ENCODE peak calls at places on chromosomes 6 and 20, in nine cellular contexts. R, H, K, L, J, D, X, O and P are unnamed samples.

GRCh38 chr6:138500867-138501446 is 1.7 kb upstream of the NHSL1 start:
- DNase-seq in R (no peak), L (no peak), O (no peak), J (no peak), H (no peak), X (no peak), K (no peak), D (peak), P (no peak)

GRCh38 chr20:37565134-37565811 is 37.6 kb upstream of the BLCAP start:
- DNase-seq in D (no peak), J (no peak), H (no peak), R (no peak), K (no peak), X (peak), O (no peak), L (no peak), P (no peak)

GRCh38 chr6:74369556-74369993 is 673.6 kb downstream of the CD109 start:
- DNase-seq in H (no peak), J (no peak), X (no peak), L (no peak), K (no peak), D (peak), O (no peak), R (no peak), P (no peak)

GRCh38 chr6:1552296-1552761 is 57.4 kb upstream of the FOXC1 start:
- DNase-seq in J (no peak), R (no peak), H (no peak), O (no peak), X (no peak), L (peak), D (peak), K (no peak), P (no peak)

GRCh38 chr6:39929039-39929732 is 5.1 kb downstream of the MOCS1 start:
- DNase-seq in J (no peak), R (no peak), H (no peak), O (no peak), K (no peak), D (no peak), X (no peak), L (peak), P (no peak)

GRCh38 chr6:87745966-87746721 is 44.1 kb upstream of the AKIRIN2 start:
- DNase-seq in O (no peak), J (no peak), R (no peak), K (no peak), D (no peak), H (no peak), L (no peak), X (no peak), P (no peak)

GRCh38 chr20:3749689-3750639 is 17.5 kb downstream of the HSPA12B start:
- DNase-seq in X (peak), L (peak), D (no peak), R (no peak), K (peak), O (no peak), J (no peak), H (no peak), P (no peak)

GRCh38 chr20:25676164-25676809 is 20.4 kb downstream of the ZNF337 start:
- DNase-seq in O (no peak), X (no peak), R (no peak), J (no peak), K (no peak), H (no peak), L (no peak), D (peak), P (no peak)

GRCh38 chr6:106286746-106287145 is 38.8 kb downstream of the ATG5 start:
- DNase-seq in L (no peak), R (no peak), X (no peak), H (no peak), K (no peak), O (no peak), D (no peak), J (no peak), P (no peak)

GRCh38 chr6:161511455-161512159 is 237.7 kb upstream of the AGPAT4 start:
- DNase-seq in X (no peak), H (no peak), J (no peak), K (no peak), D (no peak), R (no peak), O (no peak), L (no peak), P (no peak)
- H3K27ac ChIP-seq in X (no peak), H (no peak), J (no peak), K (no peak), D (no peak), R (no peak), O (no peak), L (no peak), P (no peak)

DNA sequence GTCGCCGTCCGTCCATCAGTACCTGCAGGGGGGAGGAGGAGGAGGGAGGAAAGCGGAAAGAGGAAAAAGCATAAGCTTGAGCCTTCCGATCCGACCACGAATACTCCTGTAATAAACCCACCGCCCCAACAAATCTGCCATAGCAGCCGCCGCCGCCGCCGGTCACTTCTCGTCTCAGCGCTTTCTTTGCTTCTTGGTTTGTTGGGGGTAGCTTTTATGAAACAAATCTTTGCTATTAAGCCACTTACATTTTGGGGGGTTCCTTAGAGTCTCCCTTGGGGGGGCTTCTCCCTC is 277 bp downstream of the ADGRB3 start:
- DNase-seq in L (no peak), O (no peak), X (no peak), D (no peak), K (no peak), J (no peak), R (no peak), H (no peak), P (no peak)
- H3K27ac ChIP-seq in L (no peak), O (peak), X (peak), D (no peak), K (no peak), J (no peak), R (no peak), H (peak), P (peak)

GRCh38 chr20:51338692-51339440 is 203.7 kb downstream of the NFATC2 start:
- DNase-seq in X (no peak), L (no peak), J (no peak), D (peak), O (no peak), K (no peak), H (no peak), R (no peak), P (no peak)
- H3K27ac ChIP-seq in X (no peak), L (no peak), J (no peak), D (peak), O (no peak), K (no peak), H (no peak), R (no peak), P (no peak)

GRCh38 chr6:31739639-31740396 is at the start of gene MSH5:
- DNase-seq in R (peak), K (peak), L (peak), D (peak), O (peak), J (peak), X (peak), H (peak), P (peak)

GRCh38 chr6:31740397-31741223 is 805 bp downstream of the MSH5 start:
- DNase-seq in K (no peak), D (no peak), L (no peak), X (no peak), O (no peak), R (no peak), J (no peak), H (no peak), P (peak)

GRCh38 chr6:31741815-31742214 is 2.0 kb downstream of the MSH5 start:
- DNase-seq in R (no peak), K (no peak), X (no peak), D (no peak), H (no peak), L (no peak), J (no peak), O (no peak), P (no peak)

GRCh38 chr6:31742894-31743293 is 3.1 kb downstream of the MSH5 start:
- DNase-seq in X (no peak), J (no peak), R (no peak), O (no peak), L (no peak), K (no peak), H (no peak), D (no peak), P (no peak)

GRCh38 chr6:31744422-31744821 is 4.6 kb downstream of the MSH5 start:
- DNase-seq in H (no peak), K (no peak), X (no peak), J (no peak), L (no peak), D (no peak), R (no peak), O (no peak), P (no peak)
- H3K27ac ChIP-seq in H (no peak), K (no peak), X (no peak), J (no peak), L (no peak), D (no peak), R (no peak), O (no peak), P (no peak)